ENCODE peak calls at places on chromosomes 16 and 17, in ten cellular contexts. L, H, R, N, B, W, J, I, S and O are unnamed samples.

GRCh38 chr17:144936-145670 is 7.7 kb downstream of the SCGB1C2 start:
- DNase-seq in I (no peak), W (peak), L (no peak), B (no peak), N (no peak), S (no peak), H (no peak), J (no peak), R (no peak), O (no peak)

GRCh38 chr16:8649829-8650554 is 24.4 kb upstream of the ABAT start:
- DNase-seq in I (no peak), R (no peak), W (no peak), B (no peak), N (no peak), S (no peak), L (no peak), H (no peak), J (no peak), O (no peak)

GRCh38 chr17:14198013-14198412 is 38.6 kb downstream of the CDRT15 start:
- DNase-seq in H (no peak), B (peak), R (peak), J (no peak), I (no peak), L (peak), S (no peak), N (no peak), W (no peak), O (peak)

GRCh38 chr17:42997390-42997983 is 732 bp upstream of the RPL27 start:
- DNase-seq in N (no peak), J (no peak), H (no peak), I (no peak), B (no peak), R (no peak), S (no peak), W (no peak), L (no peak), O (no peak)

GRCh38 chr17:21676281-21677111 is 15.8 kb upstream of the KCNJ18 start:
- DNase-seq in H (no peak), S (no peak), W (no peak), R (no peak), J (no peak), B (no peak), N (no peak), L (no peak), I (no peak), O (no peak)

GRCh38 chr16:12798846-12799245 is 4.8 kb downstream of the CPPED1 start:
- DNase-seq in W (no peak), J (no peak), L (no peak), S (no peak), I (no peak), B (no peak), R (no peak), N (no peak), H (no peak), O (no peak)

GRCh38 chr17:6461792-6462524 is 17.7 kb downstream of the PIMREG start:
- DNase-seq in B (no peak), W (no peak), N (no peak), I (no peak), L (no peak), R (peak), S (no peak), J (no peak), H (no peak), O (no peak)

GRCh38 chr17:36880506-36880905 is 56.8 kb upstream of the LHX1 start:
- DNase-seq in H (no peak), I (no peak), W (no peak), S (no peak), B (no peak), R (no peak), L (no peak), N (no peak), J (no peak), O (no peak)

GRCh38 chr17:72943826-72944689 is 148.4 kb downstream of the SLC39A11 start:
- DNase-seq in B (peak), J (no peak), H (no peak), S (no peak), L (no peak), R (no peak), I (no peak), W (no peak), N (no peak), O (no peak)

GRCh38 chr17:14302421-14303099 is 1.7 kb downstream of the HS3ST3B1 start:
- DNase-seq in S (peak), R (peak), L (peak), H (no peak), B (peak), W (peak), I (no peak), N (peak), J (peak), O (peak)

GRCh38 chr17:29113334-29113733 is 66.9 kb downstream of the MYO18A start:
- DNase-seq in L (no peak), J (no peak), N (no peak), W (no peak), B (peak), H (no peak), I (no peak), R (no peak), S (no peak), O (no peak)

GRCh38 chr17:73554498-73554897 is 89.7 kb downstream of the SDK2 start:
- DNase-seq in S (no peak), I (no peak), R (no peak), J (no peak), B (no peak), H (no peak), W (no peak), L (no peak), N (no peak), O (no peak)

GRCh38 chr16:56265184-56265583 is 73.9 kb downstream of the GNAO1 start:
- DNase-seq in R (no peak), N (no peak), L (no peak), S (no peak), I (no peak), J (no peak), B (no peak), W (no peak), H (no peak), O (no peak)

GRCh38 chr16:63302841-63303240 is 1266.6 kb upstream of the CDH8 start:
- DNase-seq in W (no peak), B (no peak), L (no peak), J (no peak), R (no peak), S (no peak), N (no peak), H (no peak), I (no peak), O (no peak)

GRCh38 chr16:4692460-4693295 is 684 bp upstream of the NUDT16L1 start:
- DNase-seq in N (no peak), R (no peak), B (no peak), H (no peak), I (no peak), W (no peak), L (no peak), J (no peak), S (no peak), O (no peak)

GRCh38 chr17:32913593-32913992 is 14.4 kb upstream of the TMEM98 start:
- DNase-seq in H (no peak), J (no peak), R (no peak), W (no peak), B (no peak), L (no peak), S (no peak), I (no peak), N (no peak), O (no peak)

GRCh38 chr17:45433136-45433535 is 466 bp upstream of the ARHGAP27 start:
- DNase-seq in H (no peak), L (no peak), N (no peak), S (no peak), I (no peak), R (no peak), J (no peak), B (no peak), W (no peak), O (no peak)

GRCh38 chr17:72338847-72339790 is 218.3 kb downstream of the SOX9 start:
- DNase-seq in H (peak), B (peak), L (peak), S (peak), J (peak), N (no peak), R (no peak), W (peak), I (no peak), O (no peak)

GRCh38 chr17:83055911-83056582 is 23.4 kb upstream of the METRNL start:
- DNase-seq in R (no peak), I (peak), L (no peak), W (peak), N (no peak), J (peak), H (peak), B (no peak), S (no peak), O (no peak)

GRCh38 chr16:15564619-15565339 is 78.2 kb downstream of the MARF1 start:
- DNase-seq in I (no peak), H (no peak), W (no peak), R (no peak), B (no peak), S (no peak), N (no peak), J (no peak), L (no peak), O (no peak)

DNA sequence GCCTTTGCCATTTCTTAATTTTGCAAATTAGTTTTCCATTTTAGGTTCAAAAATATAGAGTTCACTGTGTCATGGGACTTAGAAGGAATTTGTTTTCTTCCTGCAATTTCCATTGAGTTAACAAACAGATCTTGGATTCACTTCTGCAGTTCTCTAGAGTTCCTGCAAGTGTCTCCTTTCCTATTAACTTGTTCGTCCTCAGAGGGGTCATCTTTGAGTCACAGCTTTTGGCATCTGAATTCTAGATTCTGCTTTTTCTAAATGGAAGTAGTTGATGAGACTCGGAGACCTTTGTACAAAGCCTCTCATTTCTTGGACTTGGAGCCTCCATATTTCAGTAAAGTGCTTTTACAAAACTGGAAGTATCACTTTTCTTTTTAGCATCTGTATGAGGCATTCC is 323.3 kb downstream of the BCAS3 start:
- DNase-seq in L (no peak), H (no peak), I (no peak), N (no peak), B (no peak), J (peak), S (no peak), R (no peak), W (no peak), O (no peak)
- TF ChIP-seq CTCF in L (no peak), H (no peak), I (no peak), N (peak), B (peak), J (no peak), S (no peak), R (peak), W (no peak), O (no peak)

DNA sequence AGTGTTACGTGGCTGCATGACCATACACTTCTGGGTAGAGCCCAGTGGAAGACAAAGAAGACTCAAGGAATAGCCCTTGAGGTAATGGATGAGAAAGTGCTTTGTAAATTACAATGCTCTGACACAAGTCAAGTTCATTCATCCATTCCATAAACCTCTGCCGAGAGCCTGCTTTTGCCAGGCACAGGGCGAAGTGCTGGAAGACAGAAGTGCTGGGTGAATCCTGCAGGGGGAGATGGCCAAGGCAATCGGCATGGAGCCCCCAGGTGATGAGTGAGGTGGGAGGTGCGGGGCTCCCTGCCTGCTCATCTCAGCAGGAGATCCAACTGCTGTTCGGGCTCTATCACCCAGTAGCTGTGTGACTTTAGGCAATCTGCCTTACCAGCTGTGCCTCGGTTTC is 2.8 kb upstream of the SOCS3 start:
- DNase-seq in I (no peak), J (no peak), N (no peak), S (no peak), H (no peak), R (peak), L (no peak), B (no peak), W (no peak), O (no peak)
- TF ChIP-seq CTCF in I (no peak), J (no peak), N (peak), S (no peak), H (no peak), R (peak), L (no peak), B (peak), W (no peak), O (no peak)

GRCh38 chr17:47252766-47253512 is 688 bp upstream of the ITGB3 start:
- DNase-seq in R (no peak), W (no peak), S (no peak), I (no peak), J (no peak), L (no peak), N (no peak), H (no peak), B (no peak), O (no peak)

GRCh38 chr17:47254403-47254943 is 846 bp downstream of the ITGB3 start:
- DNase-seq in I (no peak), S (no peak), B (no peak), R (peak), L (no peak), W (no peak), H (no peak), J (no peak), N (no peak), O (no peak)

GRCh38 chr17:47251421-47251940 is 2.1 kb upstream of the ITGB3 start:
- DNase-seq in I (no peak), L (no peak), N (no peak), W (no peak), H (no peak), B (no peak), J (no peak), R (no peak), S (no peak), O (no peak)

GRCh38 chr17:47252209-47252608 is 1.4 kb upstream of the ITGB3 start:
- DNase-seq in S (no peak), H (peak), B (no peak), L (no peak), J (no peak), I (no peak), N (no peak), W (no peak), R (no peak), O (no peak)

DNA sequence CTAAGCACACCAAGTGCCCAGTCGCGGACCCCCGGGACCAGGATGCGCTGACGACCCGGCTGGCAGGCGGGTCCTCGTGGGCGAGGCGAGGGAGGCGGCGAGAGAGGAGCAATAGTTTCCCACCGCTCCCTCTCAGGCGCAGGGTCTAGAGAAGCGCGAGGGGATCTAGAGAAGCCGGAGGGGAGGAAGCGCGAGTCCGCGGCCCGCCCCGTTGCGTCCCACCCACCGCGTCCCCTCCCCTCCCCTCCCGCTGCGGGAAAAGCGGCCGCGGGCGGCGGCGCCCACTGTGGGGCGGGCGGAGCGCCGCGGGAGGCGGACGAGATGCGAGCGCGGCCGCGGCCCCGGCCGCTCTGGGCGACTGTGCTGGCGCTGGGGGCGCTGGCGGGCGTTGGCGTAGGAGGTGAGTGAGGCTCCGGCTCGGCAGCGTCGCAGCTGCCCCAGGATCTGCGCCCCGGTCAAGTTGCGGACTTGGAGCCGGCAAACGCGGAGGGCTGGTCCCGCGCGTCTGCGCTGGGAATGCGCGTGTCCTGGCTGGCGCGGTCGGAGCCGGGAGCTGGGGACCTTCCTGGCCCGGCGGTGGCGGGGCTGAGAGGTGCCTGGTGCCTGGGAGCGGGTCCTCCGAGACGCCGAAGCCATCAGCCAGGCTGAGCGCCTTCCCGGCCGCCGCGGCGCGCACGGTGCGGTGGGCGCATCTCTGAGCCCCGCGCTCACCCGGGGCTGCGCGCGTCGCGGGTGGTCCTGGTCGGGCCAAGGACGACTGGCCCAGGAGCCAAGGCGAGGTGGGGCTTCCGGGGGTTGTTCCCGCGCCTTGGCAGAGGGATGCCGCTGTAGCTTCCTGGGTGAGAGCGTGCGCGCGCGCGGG is at the start of gene ITGB3:
- DNase-seq in B (peak), N (peak), H (peak), L (peak), J (peak), W (peak), I (no peak), S (peak), R (peak), O (peak)
- TF ChIP-seq CTCF in B (peak), N (peak), H (peak), L (peak), J (peak), W (peak), I (peak), S (no peak), R (peak), O (no peak)

GRCh38 chr16:89478576-89479221 is 11.7 kb downstream of the ANKRD11 start:
- DNase-seq in R (no peak), I (no peak), S (no peak), J (peak), L (no peak), H (peak), W (no peak), B (no peak), N (no peak), O (no peak)
- TF ChIP-seq CTCF in R (no peak), I (no peak), S (no peak), J (no peak), L (no peak), H (no peak), W (no peak), B (no peak), N (no peak), O (no peak)

GRCh38 chr16:57873218-57873617 is 70.9 kb upstream of the KIFC3 start:
- DNase-seq in J (no peak), I (no peak), B (no peak), H (no peak), N (no peak), R (peak), S (no peak), L (no peak), W (no peak), O (no peak)

GRCh38 chr16:57878586-57878985 is 76.3 kb upstream of the KIFC3 start:
- DNase-seq in L (no peak), W (no peak), B (no peak), J (no peak), N (no peak), R (no peak), I (no peak), S (no peak), H (no peak), O (no peak)

GRCh38 chr16:57876210-57876609 is 73.9 kb upstream of the KIFC3 start:
- DNase-seq in S (no peak), B (no peak), L (no peak), R (no peak), N (no peak), J (no peak), I (no peak), W (no peak), H (no peak), O (no peak)

GRCh38 chr16:57871457-57871856 is 69.2 kb upstream of the KIFC3 start:
- DNase-seq in R (no peak), S (no peak), J (peak), H (peak), L (no peak), B (no peak), W (no peak), N (no peak), I (no peak), O (no peak)

GRCh38 chr16:57875347-57875746 is 73.1 kb upstream of the KIFC3 start:
- DNase-seq in H (no peak), I (no peak), R (no peak), S (no peak), J (no peak), L (no peak), B (no peak), N (no peak), W (no peak), O (no peak)
- TF ChIP-seq CTCF in H (no peak), I (no peak), R (no peak), S (no peak), J (no peak), L (no peak), B (no peak), N (no peak), W (no peak), O (no peak)

DNA sequence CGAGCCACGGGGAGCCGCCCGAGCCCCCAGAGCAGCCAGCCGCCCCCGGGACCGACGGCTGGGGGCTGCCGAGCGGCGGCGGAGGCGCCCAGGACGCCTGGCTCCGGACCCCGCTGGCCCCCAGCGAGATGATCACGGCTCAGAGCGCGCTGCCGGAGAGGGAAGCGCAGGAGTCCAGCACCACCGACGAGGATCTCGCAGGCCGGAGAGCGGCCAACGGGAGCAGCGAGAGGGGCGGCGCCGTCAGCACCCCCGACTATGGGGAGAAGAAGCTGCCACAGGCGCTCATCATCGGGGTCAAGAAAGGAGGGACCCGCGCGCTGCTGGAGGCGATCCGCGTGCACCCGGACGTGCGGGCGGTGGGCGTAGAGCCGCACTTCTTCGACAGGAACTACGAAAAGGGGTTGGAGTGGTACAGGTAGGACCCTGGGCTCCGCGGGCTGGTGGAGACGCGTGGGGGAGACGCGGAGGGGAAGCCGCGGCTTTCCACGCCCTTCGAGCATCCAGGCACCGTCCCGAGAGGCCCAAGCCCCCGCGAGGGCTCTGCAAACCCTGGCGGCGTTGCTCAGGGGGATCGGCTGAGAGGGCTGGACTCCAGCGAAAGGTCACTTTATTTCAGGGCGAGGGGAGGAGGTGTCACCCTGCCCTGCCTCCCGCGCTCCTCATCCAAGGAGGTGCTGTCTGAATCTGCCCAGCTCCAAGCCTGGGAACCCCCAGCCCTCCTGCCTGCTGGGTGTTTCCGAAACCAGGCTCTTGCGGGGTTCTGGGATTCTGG is 1.2 kb downstream of the HS3ST4 start:
- DNase-seq in R (peak), J (no peak), H (no peak), L (no peak), I (no peak), W (no peak), N (peak), S (no peak), B (no peak), O (peak)
- TF ChIP-seq CTCF in R (no peak), J (no peak), H (no peak), L (no peak), I (no peak), W (no peak), N (no peak), S (no peak), B (no peak), O (no peak)